ENCODE peak calls at places on chromosomes 5 and 9, in ten cellular contexts. T, R, I, C, D, Q, A, P, J and Y are unnamed samples.

GRCh38 chr9:135211524-135211890 is 124.0 kb downstream of the OLFM1 start:
- DNase-seq in D (no peak), C (no peak), I (no peak), T (no peak), R (no peak), P (no peak), Q (no peak), A (no peak), J (no peak), Y (no peak)

GRCh38 chr5:145925353-145925752 is 11.0 kb upstream of the SH3RF2 start:
- DNase-seq in D (peak; percentile 88), R (no peak), J (no peak), Q (peak; percentile 42), P (no peak), A (no peak), C (no peak), T (peak; percentile 70), I (no peak), Y (peak; percentile 24)

GRCh38 chr9:16293610-16294009 is 576.9 kb downstream of the BNC2 start:
- DNase-seq in J (no peak), I (no peak), R (no peak), C (no peak), D (no peak), T (no peak), P (peak; percentile 60), A (no peak), Q (no peak), Y (no peak)

GRCh38 chr9:96293481-96293880 is 8.5 kb downstream of the HSD17B3 start:
- DNase-seq in R (no peak), I (no peak), Q (no peak), J (no peak), P (no peak), A (no peak), C (no peak), D (no peak), T (no peak), Y (peak; percentile 20)

GRCh38 chr5:36128795-36129194 is 22.9 kb downstream of the LMBRD2 start:
- DNase-seq in D (no peak), J (no peak), R (no peak), P (no peak), Q (no peak), I (no peak), C (no peak), A (no peak), T (no peak), Y (no peak)

GRCh38 chr9:437066-438015 is 222.7 kb downstream of the DOCK8 start:
- DNase-seq in C (no peak), I (no peak), A (no peak), R (no peak), D (no peak), Q (no peak), T (no peak), P (no peak), J (no peak), Y (no peak)

GRCh38 chr5:95924720-95925119 is 36.9 kb downstream of the ELL2 start:
- DNase-seq in I (no peak), Q (no peak), R (peak; percentile 33), A (no peak), J (no peak), C (no peak), D (no peak), T (no peak), P (no peak), Y (no peak)

GRCh38 chr9:35616681-35617459 is 1.3 kb downstream of the CD72 start:
- DNase-seq in T (no peak), R (no peak), P (peak; percentile 92), C (no peak), D (peak; percentile 40), J (no peak), I (no peak), Q (peak; percentile 69), A (peak; percentile 88), Y (peak; percentile 31)

GRCh38 chr9:126474201-126474765 is 139.4 kb upstream of the LMX1B start:
- DNase-seq in I (no peak), Q (no peak), A (no peak), C (no peak), R (no peak), J (no peak), T (no peak), D (peak; percentile 3), P (no peak), Y (no peak)

GRCh38 chr5:180808461-180809000 is 5.9 kb upstream of the MGAT1 start:
- DNase-seq in D (no peak), I (no peak), R (no peak), Q (no peak), A (peak; percentile 10), T (no peak), P (no peak), C (no peak), J (no peak), Y (no peak)

GRCh38 chr5:177457239-177458121 is 10.9 kb downstream of the PRR7 start:
- DNase-seq in A (peak; percentile 81), D (peak; percentile 96), R (peak; percentile 82), I (peak; percentile 88), C (peak; percentile 87), P (peak; percentile 91), J (peak; percentile 56), Q (peak; percentile 96), T (peak; percentile 85), Y (peak; percentile 97)

GRCh38 chr5:32420506-32420905 is 24.0 kb downstream of the ZFR start:
- DNase-seq in D (no peak), J (no peak), Q (no peak), A (no peak), R (no peak), T (no peak), I (no peak), C (no peak), P (no peak), Y (no peak)

GRCh38 chr9:132167192-132167591 is 5.3 kb downstream of the NTNG2 start:
- DNase-seq in A (no peak), D (no peak), J (no peak), Q (no peak), C (no peak), P (peak; percentile 17), R (no peak), I (no peak), T (no peak), Y (no peak)

GRCh38 chr5:107501965-107502691 is 168.6 kb downstream of the EFNA5 start:
- DNase-seq in J (no peak), A (no peak), T (no peak), R (no peak), D (no peak), I (no peak), P (no peak), C (no peak), Q (no peak), Y (no peak)